ENCODE peak calls at places on chromosomes 4 and X, in nine cellular contexts. S, V, F, J, H, W, G, I and D are unnamed samples. For H3K27me3, the result is how much of the 10 kb centered on the place peaks cover.

GRCh38 chr4:176102414-176102813 is 36.8 kb downstream of the WDR17 start:
- DNase-seq in S (no peak), V (no peak), F (no peak), J (no peak), H (no peak), W (no peak), G (no peak), I (no peak), D (no peak)

GRCh38 chrX:8084023-8084422 is 87.0 kb downstream of the VCX2 start:
- DNase-seq in S (no peak), V (no peak), F (no peak), J (no peak), H (peak), W (no peak), G (no peak), I (no peak), D (no peak)

GRCh38 chr4:15729910-15730533 is 27.2 kb downstream of the BST1 start:
- DNase-seq in S (no peak), V (no peak), F (no peak), J (no peak), H (peak), W (no peak), G (peak), I (peak), D (no peak)

GRCh38 chrX:71492086-71493065 is 40.5 kb upstream of the OGT start:
- DNase-seq in S (no peak), V (peak), F (peak), J (peak), H (peak), W (peak), G (no peak), I (peak), D (no peak)

GRCh38 chr4:6944311-6945051 is 34.9 kb downstream of the TBC1D14 start:
- DNase-seq in S (no peak), V (no peak), F (no peak), J (no peak), H (no peak), W (no peak), G (no peak), I (no peak), D (no peak)

GRCh38 chr4:182062936-182063335 is 180.3 kb upstream of the TENM3 start:
- DNase-seq in S (no peak), V (no peak), F (no peak), J (no peak), H (peak), W (no peak), G (no peak), I (no peak), D (no peak)

GRCh38 chr4:80255374-80256095 is 10.9 kb upstream of the FGF5 start:
- DNase-seq in S (no peak), V (no peak), F (no peak), J (no peak), H (no peak), W (no peak), G (no peak), I (no peak), D (no peak)

GRCh38 chrX:41558531-41558930 is 111.4 kb downstream of the NYX start:
- DNase-seq in S (no peak), V (no peak), F (no peak), J (no peak), H (no peak), W (no peak), G (no peak), I (no peak), D (no peak)

GRCh38 chrX:150035531-150035930 is 97.2 kb upstream of the EOLA2 start:
- DNase-seq in S (no peak), V (no peak), F (no peak), J (no peak), H (peak), W (no peak), G (no peak), I (no peak), D (no peak)

GRCh38 chr4:87058272-87059073 is 123.7 kb downstream of the AFF1 start:
- DNase-seq in S (no peak), V (no peak), F (peak), J (peak), H (peak), W (no peak), G (peak), I (no peak), D (no peak)

GRCh38 chr4:7694256-7694775 is 245.3 kb downstream of the AFAP1 start:
- DNase-seq in S (no peak), V (peak), F (no peak), J (no peak), H (no peak), W (no peak), G (no peak), I (no peak), D (no peak)

GRCh38 chrX:81957900-81958545 is 756.1 kb downstream of the SH3BGRL start:
- DNase-seq in S (no peak), V (no peak), F (no peak), J (no peak), H (peak), W (no peak), G (no peak), I (no peak), D (no peak)

GRCh38 chrX:1448793-1449580 is 3.7 kb downstream of the ASMTL start:
- DNase-seq in S (no peak), V (no peak), F (peak), J (peak), H (no peak), W (no peak), G (no peak), I (peak), D (no peak)

GRCh38 chrX:2989565-2989964 is 16.8 kb upstream of the ARSH start:
- DNase-seq in S (no peak), V (no peak), F (no peak), J (no peak), H (no peak), W (no peak), G (no peak), I (no peak), D (no peak)

GRCh38 chr4:19721587-19721986 is 530.1 kb upstream of the SLIT2 start:
- DNase-seq in S (no peak), V (no peak), F (no peak), J (no peak), H (no peak), W (no peak), G (no peak), I (no peak), D (no peak)

GRCh38 chr4:123168812-123169211 is 227.8 kb upstream of the SPRY1 start:
- DNase-seq in S (no peak), V (no peak), F (no peak), J (no peak), H (no peak), W (no peak), G (no peak), I (no peak), D (no peak)

GRCh38 chr4:8373973-8374545 is 66.5 kb downstream of the ACOX3 start:
- DNase-seq in S (no peak), V (peak), F (no peak), J (no peak), H (no peak), W (no peak), G (no peak), I (no peak), D (no peak)

GRCh38 chrX:68647156-68647957 is at the start of gene STARD8:
- DNase-seq in S (no peak), V (peak), F (peak), J (peak), H (no peak), W (no peak), G (no peak), I (peak), D (no peak)

GRCh38 chr4:6986067-6986780 is 56.9 kb upstream of the TADA2B start:
- DNase-seq in S (peak), V (peak), F (peak), J (peak), H (peak), W (peak), G (no peak), I (peak), D (no peak)

GRCh38 chr4:154503598-154503997 is 12.0 kb upstream of the DCHS2 start:
- DNase-seq in S (no peak), V (no peak), F (no peak), J (no peak), H (peak), W (no peak), G (peak), I (no peak), D (no peak)

GRCh38 chr4:156294577-156294976 is 340.9 kb upstream of the CTSO start:
- DNase-seq in S (no peak), V (no peak), F (peak), J (no peak), H (peak), W (no peak), G (no peak), I (no peak), D (no peak)

GRCh38 chrX:69503835-69504625 is at the start of gene NALF2:
- DNase-seq in S (no peak), V (no peak), F (peak), J (peak), H (peak), W (no peak), G (no peak), I (no peak), D (no peak)

GRCh38 chr4:64250061-64250460 is 159.2 kb downstream of the TECRL start:
- DNase-seq in S (no peak), V (no peak), F (no peak), J (no peak), H (no peak), W (no peak), G (no peak), I (no peak), D (no peak)

GRCh38 chrX:50635811-50636365 is 165.3 kb upstream of the DGKK start:
- DNase-seq in S (no peak), V (no peak), F (no peak), J (no peak), H (peak), W (no peak), G (no peak), I (no peak), D (no peak)

GRCh38 chr4:117064297-117064696 is 21.1 kb downstream of the TRAM1L1 start:
- DNase-seq in S (no peak), V (no peak), F (no peak), J (no peak), H (no peak), W (no peak), G (no peak), I (no peak), D (no peak)

DNA sequence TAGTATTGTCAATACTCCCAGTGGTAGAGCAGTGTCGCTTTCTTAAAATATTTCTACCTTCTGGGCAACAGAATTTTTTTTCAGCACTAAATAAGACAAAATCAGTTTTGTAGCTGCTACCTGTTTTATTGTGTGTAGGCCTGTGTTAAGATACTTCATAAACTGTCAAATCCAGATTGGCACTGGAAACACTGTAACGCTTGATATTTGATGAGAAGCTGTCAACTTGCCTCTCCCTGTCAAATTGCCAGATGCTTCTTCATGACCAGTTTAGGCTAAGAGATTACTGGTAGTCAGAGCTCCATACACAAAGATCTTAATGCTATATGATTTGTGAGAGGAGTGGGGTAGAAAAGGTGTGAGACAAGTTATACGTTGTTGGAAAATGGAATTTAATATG is 17.3 kb downstream of the TRAM1L1 start:
- DNase-seq in S (no peak), V (no peak), F (no peak), J (no peak), H (no peak), W (no peak), G (no peak), I (no peak), D (no peak)
- H3K4me3 ChIP-seq in S (no peak), V (no peak), F (no peak), J (no peak), H (no peak), W (no peak), G (no peak), I (no peak), D (no peak)

DNA sequence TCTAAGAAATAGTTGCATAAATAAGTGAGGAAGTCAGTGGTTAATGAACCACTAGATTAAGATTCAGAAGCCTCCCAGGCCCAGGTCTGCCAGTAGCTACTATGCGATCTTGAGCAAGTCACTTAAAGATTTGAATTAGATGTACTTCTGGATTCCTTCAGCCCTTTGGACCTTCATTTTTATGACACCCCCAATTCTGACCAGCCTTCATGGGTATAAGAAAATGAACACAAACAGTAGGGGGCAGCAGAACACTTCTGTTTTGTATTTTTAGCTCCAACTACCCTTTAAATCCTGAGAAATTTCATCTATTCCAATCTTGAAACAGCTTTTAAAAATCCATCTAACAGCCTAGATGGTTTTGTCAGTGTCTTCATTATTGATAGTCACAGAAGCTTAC is 19.0 kb downstream of the TMEM47 start:
- DNase-seq in S (no peak), V (no peak), F (no peak), J (no peak), H (peak), W (no peak), G (no peak), I (no peak), D (no peak)
- TF ChIP-seq CTCF in S (no peak), V (peak), F (no peak), J (peak), H (peak), W (peak), G (peak), I (peak), D (peak)

GRCh38 chr4:139278450-139278849 is 1.6 kb downstream of the MGARP start:
- DNase-seq in S (no peak), V (no peak), F (no peak), J (peak), H (no peak), W (no peak), G (no peak), I (no peak), D (no peak)

GRCh38 chr4:139281212-139281611 is 1.2 kb upstream of the MGARP start:
- DNase-seq in S (no peak), V (no peak), F (no peak), J (no peak), H (no peak), W (no peak), G (no peak), I (no peak), D (no peak)

GRCh38 chr4:139278956-139279722 is 886 bp downstream of the MGARP start:
- DNase-seq in S (no peak), V (peak), F (no peak), J (peak), H (no peak), W (no peak), G (no peak), I (no peak), D (no peak)

GRCh38 chr4:139282375-139283075 is 2.5 kb upstream of the MGARP start:
- DNase-seq in S (no peak), V (no peak), F (no peak), J (no peak), H (no peak), W (no peak), G (no peak), I (no peak), D (no peak)

GRCh38 chr4:139279723-139280620 is at the start of gene MGARP:
- DNase-seq in S (no peak), V (peak), F (no peak), J (peak), H (no peak), W (no peak), G (no peak), I (no peak), D (no peak)
- H3K27me3 ChIP-seq in S (under half), V (under half), F (under half), J (under half), H (under half), W (under half), G (under half), I (under half), D (under half)

GRCh38 chrX:109777749-109778148 is 44.7 kb upstream of the ACSL4 start:
- DNase-seq in S (no peak), V (no peak), F (no peak), J (no peak), H (no peak), W (no peak), G (no peak), I (no peak), D (no peak)

GRCh38 chrX:109776432-109776831 is 43.4 kb upstream of the ACSL4 start:
- DNase-seq in S (no peak), V (no peak), F (no peak), J (no peak), H (no peak), W (no peak), G (no peak), I (no peak), D (no peak)

GRCh38 chrX:109774706-109775105 is 41.6 kb upstream of the ACSL4 start:
- DNase-seq in S (no peak), V (no peak), F (no peak), J (no peak), H (peak), W (no peak), G (peak), I (no peak), D (no peak)

GRCh38 chrX:109774136-109774535 is 41.1 kb upstream of the ACSL4 start:
- DNase-seq in S (no peak), V (no peak), F (no peak), J (no peak), H (no peak), W (no peak), G (no peak), I (no peak), D (no peak)

GRCh38 chrX:109776986-109777385 is 43.9 kb upstream of the ACSL4 start:
- DNase-seq in S (no peak), V (no peak), F (no peak), J (no peak), H (no peak), W (no peak), G (no peak), I (no peak), D (no peak)
- H3K4me3 ChIP-seq in S (no peak), V (no peak), F (no peak), J (no peak), H (no peak), W (no peak), G (no peak), I (no peak), D (no peak)

DNA sequence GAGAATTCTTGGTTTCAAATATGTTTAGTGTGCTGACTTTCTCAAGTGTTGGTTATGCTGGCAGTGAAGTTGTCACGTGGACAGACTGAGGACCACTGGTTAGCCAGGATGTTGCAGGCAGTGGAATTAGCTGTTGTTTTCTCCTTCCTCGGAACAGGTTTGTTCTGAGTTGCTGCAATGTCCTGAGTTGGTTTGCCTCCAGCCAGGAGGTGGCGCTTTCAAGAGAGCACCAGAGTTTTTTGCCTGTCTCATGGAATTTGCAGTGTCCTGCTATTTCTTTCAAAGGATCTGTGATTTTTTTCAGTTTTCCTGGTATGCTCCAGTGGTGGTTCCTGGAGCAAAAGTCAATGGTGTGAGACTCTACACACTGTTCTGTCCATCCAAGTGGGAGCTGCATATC is 158.1 kb upstream of the CXorf66 start:
- DNase-seq in S (no peak), V (no peak), F (no peak), J (no peak), H (peak), W (no peak), G (no peak), I (no peak), D (no peak)
- TF ChIP-seq CTCF in S (no peak), V (peak), F (no peak), J (no peak), H (peak), W (no peak), G (peak), I (no peak), D (no peak)

DNA sequence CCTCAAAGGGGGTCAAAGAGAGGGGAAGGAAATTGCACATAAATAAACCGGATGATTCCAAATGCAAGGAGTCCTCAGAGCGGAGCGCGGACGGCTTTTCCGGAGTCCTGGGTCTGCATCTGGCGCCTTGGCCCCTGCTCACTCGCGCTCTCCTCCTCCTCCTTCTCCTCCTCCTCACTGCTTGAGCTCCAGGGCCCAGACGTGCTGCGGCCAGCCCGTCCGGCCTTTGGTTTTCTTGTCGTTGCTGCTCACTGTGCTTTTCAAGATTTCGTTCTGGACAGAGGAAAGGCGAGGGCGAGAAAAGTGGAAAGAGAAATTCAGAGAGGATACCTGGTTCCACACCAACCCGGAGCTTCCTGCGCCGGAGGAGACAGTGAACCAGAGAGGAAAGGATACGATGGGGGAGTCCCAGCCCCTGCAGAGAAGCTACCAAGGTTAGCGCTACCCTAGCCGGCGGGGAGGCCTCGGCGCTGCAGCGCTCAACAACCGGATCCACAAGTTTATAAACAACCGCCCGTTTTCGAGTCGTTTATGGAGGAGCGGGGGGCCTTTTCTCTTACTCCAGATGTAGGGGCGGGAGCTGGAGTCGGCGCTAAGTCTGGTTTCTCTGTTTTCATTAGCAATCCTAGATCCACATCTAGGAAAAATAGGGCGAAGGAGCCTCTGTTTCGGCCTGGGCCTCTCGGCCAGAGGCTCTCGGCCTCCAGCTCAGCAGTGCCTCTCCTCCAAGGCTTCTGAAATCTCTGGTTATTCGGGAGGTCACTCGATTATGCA is 2.7 kb downstream of the HAND2 start:
- DNase-seq in S (no peak), V (no peak), F (no peak), J (no peak), H (no peak), W (no peak), G (no peak), I (no peak), D (no peak)
- H3K27me3 ChIP-seq in S (under half), V (half or more), F (half or more), J (half or more), H (half or more), W (under half), G (under half), I (under half), D (half or more)

GRCh38 chr4:185772391-185773093 is 39.5 kb downstream of the SORBS2 start:
- DNase-seq in S (no peak), V (no peak), F (no peak), J (no peak), H (no peak), W (no peak), G (no peak), I (no peak), D (no peak)

GRCh38 chr4:185774815-185775684 is 36.9 kb downstream of the SORBS2 start:
- DNase-seq in S (no peak), V (no peak), F (peak), J (peak), H (peak), W (no peak), G (no peak), I (no peak), D (no peak)

GRCh38 chr4:185775792-185776555 is 36.0 kb downstream of the SORBS2 start:
- DNase-seq in S (no peak), V (no peak), F (no peak), J (no peak), H (peak), W (no peak), G (no peak), I (no peak), D (no peak)

GRCh38 chr4:185773419-185773818 is 38.6 kb downstream of the SORBS2 start:
- DNase-seq in S (peak), V (no peak), F (peak), J (peak), H (no peak), W (no peak), G (no peak), I (peak), D (no peak)

GRCh38 chr4:185774076-185774731 is 37.8 kb downstream of the SORBS2 start:
- DNase-seq in S (no peak), V (no peak), F (no peak), J (no peak), H (no peak), W (no peak), G (no peak), I (no peak), D (no peak)
- H3K4me3 ChIP-seq in S (peak), V (no peak), F (no peak), J (peak), H (no peak), W (peak), G (no peak), I (no peak), D (no peak)

GRCh38 chrX:27918799-27919198 is 62.5 kb downstream of the DCAF8L1 start:
- DNase-seq in S (no peak), V (no peak), F (peak), J (peak), H (peak), W (no peak), G (no peak), I (no peak), D (no peak)
- TF ChIP-seq CTCF in S (no peak), V (peak), F (no peak), J (no peak), H (peak), W (no peak), G (peak), I (no peak), D (peak)